ENCODE peak calls at places on chromosomes 13 and 19, in six cellular contexts. A, U, H, P, Y and O are unnamed samples.

GRCh38 chr13:113087923-113088690 is 17.5 kb upstream of the F7 start:
- DNase-seq in Y (no peak), U (no peak), H (no peak), A (no peak), P (no peak), O (no peak)

GRCh38 chr13:76512676-76513277 is 373.4 kb downstream of the KCTD12 start:
- DNase-seq in U (no peak), Y (peak), H (peak), P (no peak), A (no peak), O (no peak)

GRCh38 chr19:10565028-10565566 is 713 bp downstream of the KRI1 start:
- DNase-seq in H (peak), P (peak), Y (peak), U (no peak), A (peak), O (peak)

GRCh38 chr19:50514346-50515167 is 844 bp upstream of the ASPDH start:
- DNase-seq in U (no peak), P (no peak), Y (no peak), H (no peak), A (no peak), O (no peak)

GRCh38 chr13:84524586-84524985 is 642.3 kb upstream of the SLITRK1 start:
- DNase-seq in Y (no peak), P (no peak), H (no peak), A (no peak), U (no peak), O (no peak)

GRCh38 chr19:10271543-10272086 is 695 bp downstream of the ICAM1 start:
- DNase-seq in P (no peak), Y (peak), A (no peak), H (peak), U (no peak), O (peak)

GRCh38 chr19:36837525-36837901 is 674 bp downstream of the ZNF790 start:
- DNase-seq in Y (no peak), H (no peak), U (no peak), P (no peak), A (no peak), O (no peak)

GRCh38 chr13:36918246-36919060 is 1.6 kb downstream of the SMAD9 start:
- DNase-seq in H (peak), U (no peak), Y (peak), P (no peak), A (no peak), O (no peak)

GRCh38 chr19:7605490-7606222 is 10.0 kb downstream of the CAMSAP3 start:
- DNase-seq in Y (peak), P (peak), U (peak), H (no peak), A (no peak), O (peak)

GRCh38 chr19:13127051-13127450 is 9.0 kb downstream of the NACC1 start:
- DNase-seq in P (no peak), Y (no peak), U (no peak), H (peak), A (no peak), O (no peak)

GRCh38 chr13:81473366-81473899 is 1132.5 kb upstream of the SPRY2 start:
- DNase-seq in P (no peak), U (no peak), Y (no peak), H (no peak), A (no peak), O (peak)

GRCh38 chr19:10861118-10861651 is 10.2 kb upstream of the CARM1 start:
- DNase-seq in Y (peak), P (peak), A (no peak), U (peak), H (no peak), O (peak)

GRCh38 chr19:35462476-35462953 is 14.5 kb downstream of the FFAR2 start:
- DNase-seq in P (no peak), Y (peak), U (no peak), A (no peak), H (no peak), O (peak)

GRCh38 chr19:3184847-3185481 is 766 bp upstream of the NCLN start:
- DNase-seq in U (no peak), A (no peak), Y (no peak), P (no peak), H (no peak), O (no peak)

GRCh38 chr13:44188257-44188656 is 185.4 kb upstream of the SERP2 start:
- DNase-seq in Y (peak), A (no peak), H (peak), U (no peak), P (no peak), O (peak)

GRCh38 chr13:113672002-113672651 is 5.1 kb downstream of the GRK1 start:
- DNase-seq in Y (no peak), U (no peak), H (no peak), A (no peak), P (no peak), O (no peak)

GRCh38 chr13:96958286-96958891 is 35.9 kb downstream of the OXGR1 start:
- DNase-seq in H (peak), A (peak), P (no peak), U (no peak), Y (peak), O (peak)

GRCh38 chr13:39777527-39778061 is 122.1 kb downstream of the COG6 start:
- DNase-seq in U (no peak), Y (peak), P (no peak), A (no peak), H (peak), O (peak)

GRCh38 chr19:37691881-37692504 is 27.6 kb downstream of the ZNF607 start:
- DNase-seq in A (peak), H (peak), P (peak), U (peak), Y (peak), O (peak)

GRCh38 chr19:9565900-9566705 is 18.2 kb downstream of the ZNF121 start:
- DNase-seq in P (no peak), A (no peak), Y (peak), H (peak), U (no peak), O (peak)

GRCh38 chr19:48858984-48859710 is 9.3 kb downstream of the PLEKHA4 start:
- DNase-seq in Y (no peak), P (peak), A (no peak), U (peak), H (no peak), O (peak)

GRCh38 chr13:67996101-67996500 is 766.0 kb upstream of the PCDH9 start:
- DNase-seq in Y (no peak), P (no peak), H (no peak), A (no peak), U (no peak), O (no peak)
- H3K4me2 ChIP-seq in Y (no peak), P (no peak), H (no peak), A (no peak), U (no peak), O (no peak)

GRCh38 chr19:32824136-32824835 is 45.3 kb downstream of the SLC7A9 start:
- DNase-seq in Y (no peak), U (no peak), A (no peak), P (no peak), H (no peak), O (no peak)
- H3K14ac ChIP-seq in Y (no peak), U (no peak), A (no peak), P (no peak), H (no peak), O (no peak)

GRCh38 chr13:50529154-50529882 is 314.2 kb downstream of the DLEU7 start:
- DNase-seq in U (no peak), A (no peak), H (peak), P (peak), Y (peak), O (peak)
- H3K18ac ChIP-seq in U (peak), A (peak), H (peak), P (peak), Y (peak), O (no peak)

DNA sequence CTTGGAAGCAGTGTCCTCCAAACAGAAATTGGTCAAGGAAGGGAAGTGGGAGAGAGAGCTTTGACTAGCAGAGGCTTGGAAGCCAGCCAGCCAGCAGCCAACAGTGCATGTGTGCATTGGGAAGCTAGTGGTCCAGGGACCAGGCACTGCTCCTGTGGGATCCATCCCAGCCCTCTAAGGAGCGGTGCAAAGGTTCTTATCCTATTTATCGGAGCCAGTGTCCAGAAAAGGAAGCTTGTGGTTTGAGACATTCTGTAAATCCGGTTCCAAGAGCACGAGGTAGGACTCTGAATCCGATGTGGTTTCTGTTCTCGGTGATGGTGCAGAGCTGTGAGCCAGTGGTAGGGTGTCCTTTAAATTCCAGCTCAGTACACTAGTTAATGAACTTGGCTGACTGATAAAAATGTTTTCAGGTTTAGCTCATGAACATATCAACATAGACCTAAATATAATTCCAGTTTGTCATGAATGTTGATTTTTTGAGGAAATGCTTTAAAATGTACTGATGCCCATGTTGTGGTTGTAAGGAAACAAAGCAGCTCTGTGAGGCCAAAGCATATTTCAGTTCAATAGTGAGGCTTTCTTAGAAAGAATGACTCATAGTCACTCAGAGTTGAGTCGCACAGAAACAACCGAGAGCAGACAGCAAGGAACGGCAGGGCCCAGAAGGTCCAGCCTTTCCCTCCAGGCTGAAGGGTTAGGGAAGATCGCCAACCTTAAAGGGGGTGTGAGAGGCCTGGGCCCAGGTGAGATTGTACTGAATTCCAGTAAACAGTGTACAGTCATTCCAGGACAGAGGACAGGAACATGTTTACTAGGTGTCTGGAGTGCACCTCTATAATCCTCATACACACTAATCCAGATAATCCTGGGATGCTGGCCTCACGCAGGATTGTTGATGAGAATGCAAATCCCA is 21.5 kb upstream of the GARRE1 start:
- DNase-seq in P (no peak), Y (peak), U (no peak), H (peak), A (no peak), O (peak)
- H3K4me2 ChIP-seq in P (no peak), Y (peak), U (no peak), H (peak), A (no peak), O (no peak)

GRCh38 chr13:23941216-23941615 is 43.9 kb upstream of the C1QTNF9B start:
- DNase-seq in U (no peak), Y (no peak), H (no peak), A (no peak), P (no peak), O (no peak)
- H3K14ac ChIP-seq in U (no peak), Y (no peak), H (no peak), A (no peak), P (no peak), O (no peak)

DNA sequence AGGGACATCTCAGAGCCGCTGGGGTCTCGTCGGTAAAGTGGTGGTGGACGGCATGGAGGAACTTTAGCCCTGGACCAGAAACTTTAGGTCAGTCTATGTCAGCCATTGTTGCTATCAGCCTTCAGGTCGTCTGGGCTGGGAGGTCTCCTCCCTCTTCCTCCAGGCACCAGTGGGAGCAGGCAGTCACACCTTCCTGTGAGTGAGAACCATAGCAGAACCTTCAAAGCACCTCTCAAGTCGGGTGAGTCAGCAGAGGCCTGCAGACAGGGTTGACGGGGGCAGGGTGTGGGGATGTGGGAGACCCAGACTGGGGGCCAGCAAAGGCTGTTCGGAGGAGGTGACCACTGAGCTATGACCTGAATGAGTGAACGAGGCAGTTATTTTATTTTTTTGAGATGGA is 15.4 kb upstream of the SBNO2 start:
- DNase-seq in U (no peak), H (peak), P (no peak), Y (no peak), A (no peak), O (no peak)
- H3K18ac ChIP-seq in U (no peak), H (no peak), P (no peak), Y (peak), A (no peak), O (peak)

DNA sequence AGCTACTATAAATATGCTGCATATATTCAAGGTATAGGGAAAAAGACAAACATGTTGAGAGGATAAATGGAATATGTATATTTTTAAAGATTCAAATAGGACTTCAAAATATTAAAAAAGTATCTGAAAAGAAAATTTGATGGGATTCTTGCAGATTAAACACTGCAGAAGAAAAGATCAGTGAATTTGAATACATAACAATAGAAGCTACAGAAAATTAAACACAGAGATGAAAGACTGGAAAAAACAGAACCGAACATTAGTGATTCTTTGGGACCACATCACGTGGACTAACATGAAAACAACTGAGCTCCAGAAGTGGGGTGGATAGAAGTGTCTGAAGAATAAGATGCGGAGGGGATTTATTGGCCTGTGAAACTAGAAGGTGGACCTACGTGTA is 217.2 kb downstream of the RFC3 start:
- DNase-seq in Y (no peak), H (no peak), P (no peak), A (no peak), U (no peak), O (no peak)
- H3K4me2 ChIP-seq in Y (no peak), H (no peak), P (no peak), A (no peak), U (no peak), O (no peak)

DNA sequence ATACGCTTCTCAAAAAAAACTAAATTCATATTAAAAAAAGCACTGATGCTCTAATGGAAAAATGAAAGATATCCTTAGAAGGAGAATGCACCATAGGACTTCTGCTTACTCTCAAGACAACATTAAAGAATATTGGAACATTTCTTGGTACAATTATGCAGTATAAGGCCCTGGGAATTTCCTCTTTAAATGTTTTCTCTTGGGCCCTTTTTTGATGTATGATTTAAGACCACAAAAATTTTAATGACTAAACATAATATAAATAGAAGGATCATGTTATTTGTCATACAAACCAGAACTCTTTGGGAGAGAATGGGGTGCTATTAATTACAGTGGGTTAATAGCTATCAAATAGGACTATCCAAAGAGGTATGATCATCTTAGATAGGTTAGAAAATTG is 403.7 kb downstream of the FGF14 start:
- DNase-seq in H (no peak), P (no peak), U (no peak), A (no peak), Y (no peak), O (no peak)
- H3K14ac ChIP-seq in H (no peak), P (no peak), U (no peak), A (no peak), Y (no peak), O (no peak)